ENCODE peak calls at places on chromosome 14, in six cellular contexts. Y, M, L, O, F and B are unnamed samples.

GRCh38 chr14:102923201-102923919 is 897 bp downstream of the AMN start:
- DNase-seq in Y (no peak), M (no peak), L (no peak), O (no peak), F (no peak), B (no peak)

GRCh38 chr14:95183532-95184412 is 26.4 kb upstream of the DICER1 start:
- DNase-seq in Y (no peak), M (no peak), L (no peak), O (no peak), F (peak; percentile 7), B (no peak)

GRCh38 chr14:54895683-54896082 is 6.9 kb downstream of the GCH1 start:
- DNase-seq in Y (no peak), M (no peak), L (no peak), O (no peak), F (no peak), B (no peak)

GRCh38 chr14:89736866-89737265 is 217.7 kb downstream of the EFCAB11 start:
- DNase-seq in Y (no peak), M (no peak), L (no peak), O (no peak), F (peak; percentile 12), B (no peak)

GRCh38 chr14:77248666-77249065 is 22.3 kb downstream of the NGB start:
- DNase-seq in Y (no peak), M (no peak), L (no peak), O (no peak), F (peak; percentile 7), B (no peak)

GRCh38 chr14:34322940-34323418 is 139.1 kb downstream of the SPTSSA start:
- DNase-seq in Y (no peak), M (peak; percentile 67), L (peak; percentile 71), O (peak; percentile 70), F (peak; percentile 61), B (peak; percentile 54)

GRCh38 chr14:98368214-98368613 is 903.8 kb downstream of the BCL11B start:
- DNase-seq in Y (no peak), M (no peak), L (no peak), O (no peak), F (no peak), B (no peak)

GRCh38 chr14:23512156-23512555 is 39.4 kb downstream of the ZFHX2 start:
- DNase-seq in Y (no peak), M (no peak), L (no peak), O (no peak), F (no peak), B (no peak)

GRCh38 chr14:91138511-91139359 is 24.9 kb downstream of the DGLUCY start:
- DNase-seq in Y (no peak), M (peak; percentile 22), L (peak; percentile 41), O (peak; percentile 47), F (peak; percentile 40), B (no peak)

GRCh38 chr14:93994919-93995682 is 2.0 kb upstream of the CCDC197 start:
- DNase-seq in Y (no peak), M (peak; percentile 65), L (no peak), O (peak; percentile 36), F (peak; percentile 69), B (no peak)

GRCh38 chr14:95527392-95528002 is 7.4 kb upstream of the GLRX5 start:
- DNase-seq in Y (no peak), M (peak; percentile 41), L (peak; percentile 40), O (no peak), F (peak; percentile 88), B (no peak)

GRCh38 chr14:91352101-91352500 is 65.5 kb downstream of the CCDC88C start:
- DNase-seq in Y (no peak), M (no peak), L (no peak), O (no peak), F (peak; percentile 7), B (no peak)

GRCh38 chr14:40318211-40318719 is 886.0 kb upstream of the FBXO33 start:
- DNase-seq in Y (no peak), M (no peak), L (no peak), O (no peak), F (no peak), B (no peak)

GRCh38 chr14:102473559-102473958 is 36.0 kb downstream of the ANKRD9 start:
- DNase-seq in Y (no peak), M (no peak), L (no peak), O (no peak), F (no peak), B (no peak)

GRCh38 chr14:102508774-102509743 is 517 bp downstream of the ANKRD9 start:
- DNase-seq in Y (no peak), M (peak; percentile 30), L (peak; percentile 37), O (no peak), F (peak; percentile 56), B (peak; percentile 32)

GRCh38 chr14:67575684-67576083 is 24.4 kb downstream of the PIGH start:
- DNase-seq in Y (no peak), M (no peak), L (no peak), O (no peak), F (no peak), B (no peak)

GRCh38 chr14:101489092-101489760 is 72.1 kb upstream of the DIO3 start:
- DNase-seq in Y (no peak), M (no peak), L (no peak), O (no peak), F (no peak), B (no peak)